ENCODE peak calls at places on chromosomes 11 and 22, in ten cellular contexts. A, F, W, R, T, L, U, Z, B and X are unnamed samples.

GRCh38 chr22:22720724-22721261 is 76.4 kb downstream of the GGTLC2 start:
- DNase-seq in A (no peak), F (no peak), W (no peak), R (no peak), T (no peak), L (peak), U (no peak), Z (no peak), B (no peak), X (no peak)

GRCh38 chr11:48006301-48006992 is 26.1 kb downstream of the PTPRJ start:
- DNase-seq in A (no peak), F (peak), W (no peak), R (no peak), T (no peak), L (peak), U (no peak), Z (no peak), B (no peak), X (no peak)

GRCh38 chr11:74226907-74227306 is 55.8 kb downstream of the PPME1 start:
- DNase-seq in A (no peak), F (no peak), W (no peak), R (no peak), T (no peak), L (peak), U (no peak), Z (no peak), B (no peak), X (peak)

GRCh38 chr22:47835726-47836125 is 1073.3 kb downstream of the TBC1D22A start:
- DNase-seq in A (no peak), F (peak), W (peak), R (no peak), T (no peak), L (peak), U (no peak), Z (no peak), B (no peak), X (no peak)

GRCh38 chr11:2940166-2940929 is 11.1 kb upstream of the PHLDA2 start:
- DNase-seq in A (no peak), F (peak), W (no peak), R (no peak), T (no peak), L (peak), U (no peak), Z (no peak), B (peak), X (peak)

GRCh38 chr22:49255154-49255553 is 572.5 kb downstream of the BRD1 start:
- DNase-seq in A (no peak), F (no peak), W (no peak), R (no peak), T (no peak), L (no peak), U (no peak), Z (peak), B (peak), X (no peak)

GRCh38 chr11:104694259-104695070 is 203.8 kb downstream of the CASP12 start:
- DNase-seq in A (no peak), F (peak), W (peak), R (no peak), T (no peak), L (no peak), U (no peak), Z (no peak), B (no peak), X (no peak)

GRCh38 chr22:47784367-47784983 is 1022.0 kb downstream of the TBC1D22A start:
- DNase-seq in A (no peak), F (peak), W (no peak), R (no peak), T (no peak), L (no peak), U (no peak), Z (peak), B (no peak), X (no peak)

GRCh38 chr11:68009391-68010000 is 631 bp upstream of the ALDH3B1 start:
- DNase-seq in A (no peak), F (no peak), W (no peak), R (no peak), T (no peak), L (peak), U (no peak), Z (no peak), B (no peak), X (peak)

GRCh38 chr22:32055069-32055468 is 12.0 kb downstream of the SLC5A1 start:
- DNase-seq in A (no peak), F (no peak), W (no peak), R (no peak), T (no peak), L (no peak), U (no peak), Z (no peak), B (no peak), X (no peak)